ENCODE peak calls at places on chromosomes 16 and 17, in six cellular contexts. K is HFFc6, G is choroid plexus epithelial cell, N is dorsolateral prefrontal cortex, Q is tibial artery, C is lower leg skin. H is an unnamed sample.
A peak's percentile ranks its signal among the peaks of the same experiment; 100 is the strongest.

GRCh38 chr17:20282526-20283308 is 184.6 kb downstream of the LGALS9B start:
- DNase-seq in K (no peak), G (no peak), N (no peak), Q (no peak), C (no peak), H (no peak)

GRCh38 chr17:8859029-8859803 is 8.3 kb downstream of the PIK3R6 start:
- DNase-seq in K (no peak), G (peak; percentile 37), N (no peak), Q (peak; percentile 47), C (peak; percentile 73), H (peak; percentile 12)

GRCh38 chr17:32546031-32546444 is 59.2 kb downstream of the CDK5R1 start:
- DNase-seq in K (no peak), G (no peak), N (peak; percentile 72), Q (no peak), C (peak; percentile 37), H (no peak)

GRCh38 chr16:29808219-29808900 is 2.0 kb downstream of the MAZ start:
- DNase-seq in K (no peak), G (no peak), N (no peak), Q (peak; percentile 70), C (no peak), H (no peak)

GRCh38 chr17:51059781-51060180 is 60.9 kb downstream of the SPAG9 start:
- DNase-seq in K (peak; percentile 50), G (peak; percentile 61), N (no peak), Q (no peak), C (no peak), H (peak; percentile 61)

GRCh38 chr16:55571-56136 is 2.0 kb downstream of the SNRNP25 start:
- DNase-seq in K (no peak), G (no peak), N (no peak), Q (peak; percentile 64), C (no peak), H (no peak)

GRCh38 chr17:36755586-36755985 is 154.2 kb downstream of the MRM1 start:
- DNase-seq in K (no peak), G (peak; percentile 20), N (no peak), Q (no peak), C (no peak), H (peak; percentile 10)

GRCh38 chr17:37079735-37080134 is 131.0 kb downstream of the AATF start:
- DNase-seq in K (peak; percentile 10), G (peak; percentile 76), N (no peak), Q (no peak), C (no peak), H (peak; percentile 69)

GRCh38 chr16:77431131-77431670 is 3.6 kb downstream of the ADAMTS18 start:
- DNase-seq in K (no peak), G (no peak), N (no peak), Q (no peak), C (no peak), H (no peak)

GRCh38 chr17:57294075-57294474 is 37.8 kb downstream of the MSI2 start:
- DNase-seq in K (no peak), G (no peak), N (no peak), Q (no peak), C (no peak), H (no peak)

GRCh38 chr17:79800325-79801155 is 3.7 kb upstream of the CBX8 start:
- DNase-seq in K (peak; percentile 21), G (peak; percentile 77), N (no peak), Q (no peak), C (no peak), H (peak; percentile 47)

GRCh38 chr16:89990799-89991198 is 28.5 kb downstream of the DBNDD1 start:
- DNase-seq in K (no peak), G (no peak), N (no peak), Q (no peak), C (no peak), H (no peak)

GRCh38 chr16:87897563-87898505 is 28.5 kb upstream of the SLC7A5 start:
- DNase-seq in K (no peak), G (no peak), N (no peak), Q (peak; percentile 85), C (no peak), H (no peak)

GRCh38 chr17:28973414-28973813 is 22.1 kb upstream of the PHF12 start:
- DNase-seq in K (peak; percentile 29), G (peak; percentile 69), N (no peak), Q (no peak), C (no peak), H (no peak)

GRCh38 chr16:10929853-10930754 is 12.2 kb downstream of the DEXI start:
- DNase-seq in K (no peak), G (no peak), N (no peak), Q (no peak), C (no peak), H (no peak)

GRCh38 chr16:15976225-15976812 is 26.9 kb downstream of the ABCC1 start:
- DNase-seq in K (no peak), G (no peak), N (no peak), Q (no peak), C (no peak), H (no peak)

DNA sequence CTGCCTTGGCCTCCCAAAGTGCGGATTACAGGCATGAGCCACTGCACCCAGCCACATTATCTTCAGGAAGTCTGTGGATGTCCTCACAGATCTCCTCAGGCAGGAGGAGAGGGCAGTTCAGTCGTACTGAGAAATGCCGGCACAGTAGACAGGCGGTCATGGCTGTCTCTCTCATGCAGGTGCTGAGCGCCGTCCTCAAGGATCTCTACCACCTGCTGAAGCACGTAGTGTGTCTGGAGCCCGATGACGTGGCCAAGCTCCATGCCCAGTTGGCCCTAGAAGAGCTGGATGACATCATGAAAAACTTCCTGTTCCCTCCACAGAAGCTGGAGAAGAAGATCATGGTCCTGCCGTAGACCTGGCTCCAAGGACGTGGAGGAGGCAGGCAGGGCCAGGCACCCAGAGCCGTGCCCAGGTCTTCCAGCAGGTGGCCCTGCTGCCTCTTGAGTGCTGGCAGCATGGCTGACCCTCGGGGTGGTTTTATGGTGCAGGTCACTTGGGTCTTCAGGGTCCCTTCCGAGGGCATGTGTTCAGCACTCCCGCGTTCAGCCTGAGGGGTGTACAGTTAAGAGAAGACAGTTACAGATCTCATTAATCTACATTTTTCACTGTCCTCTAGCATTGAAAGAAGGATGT is 22.0 kb upstream of the HAS3 start:
- DNase-seq in K (no peak), G (no peak), N (no peak), Q (no peak), C (no peak), H (no peak)
- TF ChIP-seq CTCF in K (peak; percentile 35), G (no peak), N (no peak), Q (no peak), C (no peak), H (no peak)

GRCh38 chr17:42617956-42618431 is 8.5 kb downstream of the TUBG1 start:
- DNase-seq in K (no peak), G (no peak), N (no peak), Q (no peak), C (no peak), H (no peak)

GRCh38 chr17:42613699-42614295 is 4.3 kb downstream of the TUBG1 start:
- DNase-seq in K (no peak), G (no peak), N (no peak), Q (no peak), C (peak; percentile 83), H (no peak)

GRCh38 chr17:42623732-42624596 is 14.5 kb downstream of the TUBG1 start:
- DNase-seq in K (no peak), G (peak; percentile 17), N (no peak), Q (no peak), C (no peak), H (peak; percentile 5)

DNA sequence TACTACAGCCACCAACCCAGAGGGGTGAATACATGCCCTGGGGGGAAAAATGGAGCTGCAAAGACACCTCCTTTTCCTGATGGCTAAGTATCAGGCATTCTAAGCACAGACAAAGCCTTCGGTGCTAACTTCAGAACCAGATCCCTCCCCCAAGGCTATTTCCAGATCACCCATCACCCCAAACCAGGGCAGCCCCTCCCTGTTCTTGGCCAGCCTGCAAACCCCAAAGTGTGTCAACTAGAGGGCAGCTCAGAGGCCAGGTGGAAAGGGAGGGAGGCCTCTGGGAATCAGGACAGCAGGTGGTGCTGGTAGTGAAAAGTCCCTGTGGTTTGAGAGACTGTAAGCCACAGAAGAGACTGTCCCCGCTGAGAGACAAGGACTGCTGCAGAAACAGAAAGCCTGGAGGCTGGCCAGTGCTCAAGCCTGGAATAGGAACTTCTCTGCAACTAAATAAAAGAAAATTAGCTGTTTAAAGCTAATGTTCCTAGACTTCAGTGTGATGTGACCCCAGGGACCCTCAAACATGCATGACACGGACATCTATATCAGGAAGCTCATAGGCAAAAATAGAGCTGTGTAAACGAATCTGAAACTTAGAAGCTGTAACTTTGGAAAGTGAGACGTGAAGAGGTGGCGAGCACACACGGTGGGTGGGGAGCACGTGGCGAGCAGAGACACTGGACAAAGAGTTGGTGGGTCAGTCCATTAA is 9.1 kb downstream of the TUBG1 start:
- DNase-seq in K (peak; percentile 21), G (peak; percentile 26), N (no peak), Q (peak; percentile 66), C (no peak), H (no peak)
- TF ChIP-seq CTCF in K (peak; percentile 41), G (peak; percentile 27), N (no peak), Q (no peak), C (no peak), H (no peak)

GRCh38 chr17:83078378-83079339 is 750 bp upstream of the METRNL start:
- DNase-seq in K (no peak), G (no peak), N (no peak), Q (no peak), C (no peak), H (peak; percentile 44)

GRCh38 chr17:83077411-83077810 is 2.0 kb upstream of the METRNL start:
- DNase-seq in K (no peak), G (no peak), N (no peak), Q (no peak), C (no peak), H (no peak)

GRCh38 chr17:83074696-83075223 is 4.6 kb upstream of the METRNL start:
- DNase-seq in K (no peak), G (no peak), N (no peak), Q (no peak), C (no peak), H (no peak)

GRCh38 chr17:83075270-83075880 is 4.0 kb upstream of the METRNL start:
- DNase-seq in K (no peak), G (no peak), N (no peak), Q (no peak), C (no peak), H (no peak)

GRCh38 chr17:83076930-83077329 is 2.5 kb upstream of the METRNL start:
- DNase-seq in K (no peak), G (no peak), N (no peak), Q (no peak), C (no peak), H (no peak)
- TF ChIP-seq CTCF in K (no peak), G (peak; percentile 22), N (no peak), Q (no peak), C (no peak), H (no peak)

DNA sequence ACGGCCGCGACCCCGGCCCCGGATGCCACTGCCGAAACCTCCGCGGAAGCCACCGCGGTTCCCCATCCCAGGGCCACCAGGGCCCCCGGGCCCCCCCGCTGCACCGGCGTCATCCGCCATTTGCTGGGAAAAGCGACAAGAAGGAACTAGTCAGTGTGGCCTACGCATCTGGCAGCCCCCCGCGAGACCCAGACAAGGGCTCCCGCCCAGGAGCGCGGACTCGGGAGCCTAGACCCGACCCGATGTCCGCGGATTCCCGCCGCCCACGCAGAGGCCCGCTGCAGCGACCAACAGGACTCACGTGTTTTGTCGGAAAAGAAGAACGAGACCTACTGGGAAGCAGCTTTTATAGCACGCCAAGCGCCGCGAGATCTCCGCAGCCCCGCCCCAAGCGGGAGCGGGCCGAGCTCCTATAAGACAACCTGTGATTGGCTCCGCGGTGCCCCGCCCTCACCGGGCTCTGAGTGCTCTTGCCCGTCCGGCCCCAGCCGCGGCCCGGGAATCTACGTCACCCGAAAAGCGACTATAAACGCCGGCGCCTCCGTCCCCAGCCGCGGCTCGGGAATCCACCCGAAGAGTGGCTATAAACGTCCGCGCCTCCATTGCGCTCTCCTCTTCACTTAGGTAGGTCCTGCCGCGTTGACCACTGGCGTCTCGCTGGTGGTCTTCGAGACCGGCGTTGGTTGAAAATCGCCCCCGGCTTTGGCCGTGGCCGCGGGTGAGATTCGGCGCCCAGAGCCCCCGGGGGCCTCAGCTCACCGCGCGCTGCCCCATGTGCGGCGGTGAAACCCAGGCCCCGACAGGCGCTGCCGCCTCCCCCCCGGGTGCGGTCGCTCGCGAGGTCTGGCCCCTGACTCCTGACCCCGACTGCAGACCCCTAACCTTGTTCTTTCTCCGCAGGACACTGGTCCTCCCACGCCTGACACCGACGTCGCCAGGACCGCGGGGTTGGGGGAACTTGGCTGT is at the start of gene RPS2:
- DNase-seq in K (peak; percentile 99), G (peak; percentile 99), N (peak; percentile 100), Q (peak; percentile 99), C (peak; percentile 100), H (peak; percentile 100)
- TF ChIP-seq CTCF in K (no peak), G (no peak), N (peak; percentile 26), Q (no peak), C (no peak), H (no peak)